ENCODE peak calls at places on chromosomes 4 and X, in four cellular contexts. U, J, X and N are unnamed samples.
A peak's percentile ranks its signal among the peaks of the same experiment; 100 is the strongest.

GRCh38 chr4:74158561-74159396 is 861 bp downstream of the MTHFD2L start:
- DNase-seq in U (no peak), X (no peak), J (no peak), N (no peak)

GRCh38 chrX:129612396-129612795 is 42.4 kb downstream of the APLN start:
- DNase-seq in J (no peak), X (no peak), U (no peak), N (no peak)

GRCh38 chr4:41076481-41076880 is 137.9 kb downstream of the APBB2 start:
- DNase-seq in X (no peak), J (no peak), U (no peak), N (no peak)

GRCh38 chrX:41445781-41446358 is 1.3 kb upstream of the NYX start:
- DNase-seq in X (no peak), U (no peak), J (no peak), N (no peak)

GRCh38 chrX:48468247-48468671 is 1.8 kb downstream of the SLC38A5 start:
- DNase-seq in U (no peak), X (no peak), J (peak; percentile 37), N (no peak)

GRCh38 chr4:158130204-158130603 is 42.6 kb downstream of the GASK1B start:
- DNase-seq in J (no peak), U (no peak), X (no peak), N (no peak)

GRCh38 chrX:115719171-115719570 is 158.2 kb downstream of the PLS3 start:
- DNase-seq in U (no peak), X (no peak), J (no peak), N (no peak)

GRCh38 chrX:118974088-118974907 is at the start of gene LONRF3:
- DNase-seq in X (peak; percentile 68), U (peak; percentile 82), J (peak; percentile 32), N (peak; percentile 85)

GRCh38 chr4:118751634-118752293 is 66.6 kb downstream of the METTL14 start:
- DNase-seq in X (no peak), J (no peak), U (no peak), N (no peak)

GRCh38 chr4:137668885-137669284 is 136.6 kb upstream of the PCDH18 start:
- DNase-seq in X (no peak), J (no peak), U (no peak), N (no peak)

GRCh38 chrX:103839404-103839803 is 7.3 kb upstream of the RAB9B start:
- DNase-seq in U (no peak), J (no peak), X (no peak), N (no peak)